ENCODE peak calls at places on chromosomes 3 and 15, in ten cellular contexts. One of them, this sample, is unnamed.

GRCh38 chr3:25532763-25533162 is 104.7 kb downstream of the RARB start:
- DNase-seq in NCI-H748 treated with DMSO at 0.1 percent for 48 hours: no peak
- DNase-seq in posterior cingulate gyrus: no peak
- DNase-seq in skeletal muscle cell: no peak
- DNase-seq in thoracic aorta: no peak
- DNase-seq in substantia nigra: no peak
- DNase-seq in kidney glomerular epithelial cell: no peak
- DNase-seq in ovary: no peak
- DNase-seq in HTR-8/SVneo: no peak
- DNase-seq in glomerular endothelial cell: no peak
- DNase-seq in this sample: no peak

GRCh38 chr15:83284563-83285283 is at the start of gene BNC1:
- DNase-seq in glomerular endothelial cell: no peak
- DNase-seq in kidney glomerular epithelial cell: no peak
- DNase-seq in posterior cingulate gyrus: no peak
- DNase-seq in skeletal muscle cell: no peak
- DNase-seq in substantia nigra: no peak
- DNase-seq in HTR-8/SVneo: peak; percentile 30
- DNase-seq in NCI-H748 treated with DMSO at 0.1 percent for 48 hours: no peak
- DNase-seq in ovary: peak; percentile 9
- DNase-seq in thoracic aorta: no peak
- DNase-seq in this sample: no peak

GRCh38 chr15:39756806-39757522 is 25.7 kb downstream of the FSIP1 start:
- DNase-seq in glomerular endothelial cell: peak; percentile 62
- DNase-seq in ovary: no peak
- DNase-seq in kidney glomerular epithelial cell: peak; percentile 59
- DNase-seq in skeletal muscle cell: peak; percentile 46
- DNase-seq in posterior cingulate gyrus: no peak
- DNase-seq in substantia nigra: no peak
- DNase-seq in thoracic aorta: no peak
- DNase-seq in HTR-8/SVneo: peak; percentile 25
- DNase-seq in NCI-H748 treated with DMSO at 0.1 percent for 48 hours: peak; percentile 29
- DNase-seq in this sample: no peak

GRCh38 chr15:70281811-70282307 is 184.1 kb upstream of the TLE3 start:
- DNase-seq in NCI-H748 treated with DMSO at 0.1 percent for 48 hours: no peak
- DNase-seq in HTR-8/SVneo: peak; percentile 41
- DNase-seq in skeletal muscle cell: no peak
- DNase-seq in posterior cingulate gyrus: no peak
- DNase-seq in ovary: no peak
- DNase-seq in thoracic aorta: no peak
- DNase-seq in glomerular endothelial cell: no peak
- DNase-seq in substantia nigra: no peak
- DNase-seq in kidney glomerular epithelial cell: peak; percentile 20
- DNase-seq in this sample: no peak

GRCh38 chr3:48474619-48475018 is 28.1 kb downstream of the ATRIP start:
- DNase-seq in kidney glomerular epithelial cell: no peak
- DNase-seq in glomerular endothelial cell: no peak
- DNase-seq in thoracic aorta: no peak
- DNase-seq in substantia nigra: no peak
- DNase-seq in ovary: no peak
- DNase-seq in skeletal muscle cell: no peak
- DNase-seq in NCI-H748 treated with DMSO at 0.1 percent for 48 hours: no peak
- DNase-seq in HTR-8/SVneo: no peak
- DNase-seq in posterior cingulate gyrus: no peak
- DNase-seq in this sample: peak; percentile 28

GRCh38 chr3:180036678-180037455 is at the start of gene PEX5L:
- DNase-seq in HTR-8/SVneo: peak; percentile 20
- DNase-seq in skeletal muscle cell: peak; percentile 14
- DNase-seq in glomerular endothelial cell: no peak
- DNase-seq in kidney glomerular epithelial cell: peak; percentile 27
- DNase-seq in posterior cingulate gyrus: peak; percentile 78
- DNase-seq in NCI-H748 treated with DMSO at 0.1 percent for 48 hours: peak; percentile 73
- DNase-seq in ovary: peak; percentile 82
- DNase-seq in substantia nigra: peak; percentile 66
- DNase-seq in thoracic aorta: no peak
- DNase-seq in this sample: no peak

GRCh38 chr3:87792532-87793321 is 266.1 kb downstream of the CGGBP1 start:
- DNase-seq in glomerular endothelial cell: no peak
- DNase-seq in HTR-8/SVneo: no peak
- DNase-seq in NCI-H748 treated with DMSO at 0.1 percent for 48 hours: no peak
- DNase-seq in kidney glomerular epithelial cell: no peak
- DNase-seq in thoracic aorta: no peak
- DNase-seq in ovary: peak; percentile 8
- DNase-seq in skeletal muscle cell: no peak
- DNase-seq in substantia nigra: no peak
- DNase-seq in posterior cingulate gyrus: no peak
- DNase-seq in this sample: no peak

GRCh38 chr3:79018671-79019136 is 749.1 kb downstream of the ROBO1 start:
- DNase-seq in posterior cingulate gyrus: peak; percentile 76
- DNase-seq in kidney glomerular epithelial cell: peak; percentile 18
- DNase-seq in skeletal muscle cell: no peak
- DNase-seq in thoracic aorta: no peak
- DNase-seq in glomerular endothelial cell: no peak
- DNase-seq in HTR-8/SVneo: no peak
- DNase-seq in NCI-H748 treated with DMSO at 0.1 percent for 48 hours: peak; percentile 31
- DNase-seq in ovary: peak; percentile 71
- DNase-seq in substantia nigra: peak; percentile 64
- DNase-seq in this sample: peak; percentile 81

GRCh38 chr15:25862087-25862468 is 1.0 kb downstream of the ATP10A start:
- DNase-seq in thoracic aorta: no peak
- DNase-seq in kidney glomerular epithelial cell: no peak
- DNase-seq in posterior cingulate gyrus: no peak
- DNase-seq in NCI-H748 treated with DMSO at 0.1 percent for 48 hours: no peak
- DNase-seq in glomerular endothelial cell: no peak
- DNase-seq in ovary: no peak
- DNase-seq in HTR-8/SVneo: no peak
- DNase-seq in skeletal muscle cell: no peak
- DNase-seq in substantia nigra: no peak
- DNase-seq in this sample: peak; percentile 72

GRCh38 chr3:145176907-145177306 is 984.1 kb downstream of the PLOD2 start:
- DNase-seq in skeletal muscle cell: no peak
- DNase-seq in posterior cingulate gyrus: no peak
- DNase-seq in HTR-8/SVneo: no peak
- DNase-seq in kidney glomerular epithelial cell: no peak
- DNase-seq in glomerular endothelial cell: no peak
- DNase-seq in ovary: no peak
- DNase-seq in substantia nigra: no peak
- DNase-seq in thoracic aorta: no peak
- DNase-seq in NCI-H748 treated with DMSO at 0.1 percent for 48 hours: no peak
- DNase-seq in this sample: no peak

GRCh38 chr3:47024932-47025331 is 45.5 kb downstream of the NBEAL2 start:
- DNase-seq in ovary: no peak
- DNase-seq in HTR-8/SVneo: no peak
- DNase-seq in thoracic aorta: no peak
- DNase-seq in kidney glomerular epithelial cell: peak; percentile 23
- DNase-seq in skeletal muscle cell: no peak
- DNase-seq in posterior cingulate gyrus: no peak
- DNase-seq in glomerular endothelial cell: no peak
- DNase-seq in substantia nigra: no peak
- DNase-seq in NCI-H748 treated with DMSO at 0.1 percent for 48 hours: no peak
- DNase-seq in this sample: no peak

GRCh38 chr15:81968691-81969090 is 77.1 kb downstream of the MEX3B start:
- DNase-seq in NCI-H748 treated with DMSO at 0.1 percent for 48 hours: no peak
- DNase-seq in thoracic aorta: no peak
- DNase-seq in ovary: no peak
- DNase-seq in posterior cingulate gyrus: no peak
- DNase-seq in kidney glomerular epithelial cell: no peak
- DNase-seq in glomerular endothelial cell: no peak
- DNase-seq in skeletal muscle cell: no peak
- DNase-seq in substantia nigra: no peak
- DNase-seq in HTR-8/SVneo: no peak
- DNase-seq in this sample: no peak

GRCh38 chr15:57505056-57505713 is 86.5 kb upstream of the MYZAP start:
- DNase-seq in thoracic aorta: no peak
- DNase-seq in NCI-H748 treated with DMSO at 0.1 percent for 48 hours: no peak
- DNase-seq in skeletal muscle cell: no peak
- DNase-seq in HTR-8/SVneo: peak; percentile 39
- DNase-seq in kidney glomerular epithelial cell: peak; percentile 77
- DNase-seq in ovary: no peak
- DNase-seq in posterior cingulate gyrus: no peak
- DNase-seq in substantia nigra: no peak
- DNase-seq in glomerular endothelial cell: no peak
- DNase-seq in this sample: no peak

GRCh38 chr15:99986297-99987118 is 253.3 kb upstream of the LYSMD4 start:
- DNase-seq in ovary: no peak
- DNase-seq in NCI-H748 treated with DMSO at 0.1 percent for 48 hours: no peak
- DNase-seq in glomerular endothelial cell: no peak
- DNase-seq in HTR-8/SVneo: no peak
- DNase-seq in posterior cingulate gyrus: peak; percentile 31
- DNase-seq in skeletal muscle cell: no peak
- DNase-seq in substantia nigra: peak; percentile 26
- DNase-seq in kidney glomerular epithelial cell: no peak
- DNase-seq in thoracic aorta: no peak
- DNase-seq in this sample: no peak

GRCh38 chr15:69818529-69818928 is 279.2 kb downstream of the TLE3 start:
- DNase-seq in substantia nigra: no peak
- DNase-seq in ovary: no peak
- DNase-seq in posterior cingulate gyrus: no peak
- DNase-seq in HTR-8/SVneo: no peak
- DNase-seq in thoracic aorta: no peak
- DNase-seq in glomerular endothelial cell: no peak
- DNase-seq in NCI-H748 treated with DMSO at 0.1 percent for 48 hours: no peak
- DNase-seq in kidney glomerular epithelial cell: no peak
- DNase-seq in skeletal muscle cell: no peak
- DNase-seq in this sample: no peak

GRCh38 chr3:37096292-37096691 is 78.1 kb downstream of the LRRFIP2 start:
- DNase-seq in NCI-H748 treated with DMSO at 0.1 percent for 48 hours: no peak
- DNase-seq in HTR-8/SVneo: peak; percentile 38
- DNase-seq in thoracic aorta: no peak
- DNase-seq in ovary: no peak
- DNase-seq in substantia nigra: no peak
- DNase-seq in glomerular endothelial cell: peak; percentile 36
- DNase-seq in posterior cingulate gyrus: no peak
- DNase-seq in kidney glomerular epithelial cell: peak; percentile 67
- DNase-seq in skeletal muscle cell: peak; percentile 27
- DNase-seq in this sample: no peak

GRCh38 chr3:75305901-75306300 is 358.2 kb upstream of the FRG2C start:
- DNase-seq in NCI-H748 treated with DMSO at 0.1 percent for 48 hours: no peak
- DNase-seq in HTR-8/SVneo: no peak
- DNase-seq in skeletal muscle cell: no peak
- DNase-seq in ovary: no peak
- DNase-seq in substantia nigra: no peak
- DNase-seq in posterior cingulate gyrus: no peak
- DNase-seq in glomerular endothelial cell: no peak
- DNase-seq in kidney glomerular epithelial cell: no peak
- DNase-seq in thoracic aorta: no peak
- DNase-seq in this sample: no peak

GRCh38 chr15:76339302-76340197 is 3.0 kb downstream of the ISL2 start:
- DNase-seq in skeletal muscle cell: no peak
- DNase-seq in thoracic aorta: no peak
- DNase-seq in ovary: no peak
- DNase-seq in NCI-H748 treated with DMSO at 0.1 percent for 48 hours: no peak
- DNase-seq in kidney glomerular epithelial cell: no peak
- DNase-seq in substantia nigra: no peak
- DNase-seq in HTR-8/SVneo: no peak
- DNase-seq in glomerular endothelial cell: no peak
- DNase-seq in posterior cingulate gyrus: no peak
- DNase-seq in this sample: no peak

GRCh38 chr3:195282982-195283381 is 12.0 kb upstream of the XXYLT1 start:
- DNase-seq in posterior cingulate gyrus: no peak
- DNase-seq in ovary: no peak
- DNase-seq in HTR-8/SVneo: no peak
- DNase-seq in thoracic aorta: no peak
- DNase-seq in substantia nigra: no peak
- DNase-seq in kidney glomerular epithelial cell: no peak
- DNase-seq in glomerular endothelial cell: no peak
- DNase-seq in NCI-H748 treated with DMSO at 0.1 percent for 48 hours: no peak
- DNase-seq in skeletal muscle cell: no peak
- DNase-seq in this sample: no peak

GRCh38 chr3:16961621-16962205 is 77.0 kb downstream of the PLCL2 start:
- DNase-seq in glomerular endothelial cell: no peak
- DNase-seq in substantia nigra: no peak
- DNase-seq in HTR-8/SVneo: no peak
- DNase-seq in ovary: no peak
- DNase-seq in posterior cingulate gyrus: no peak
- DNase-seq in skeletal muscle cell: no peak
- DNase-seq in NCI-H748 treated with DMSO at 0.1 percent for 48 hours: no peak
- DNase-seq in kidney glomerular epithelial cell: no peak
- DNase-seq in thoracic aorta: no peak
- DNase-seq in this sample: no peak

GRCh38 chr15:101123222-101123910 is 128.5 kb downstream of the CHSY1 start:
- DNase-seq in skeletal muscle cell: no peak
- DNase-seq in posterior cingulate gyrus: no peak
- DNase-seq in ovary: no peak
- DNase-seq in thoracic aorta: no peak
- DNase-seq in kidney glomerular epithelial cell: no peak
- DNase-seq in NCI-H748 treated with DMSO at 0.1 percent for 48 hours: no peak
- DNase-seq in glomerular endothelial cell: no peak
- DNase-seq in HTR-8/SVneo: no peak
- DNase-seq in substantia nigra: no peak
- DNase-seq in this sample: no peak

GRCh38 chr3:129116482-129116946 is 5.1 kb downstream of the RAB43 start:
- DNase-seq in posterior cingulate gyrus: no peak
- DNase-seq in substantia nigra: no peak
- DNase-seq in kidney glomerular epithelial cell: no peak
- DNase-seq in HTR-8/SVneo: no peak
- DNase-seq in glomerular endothelial cell: no peak
- DNase-seq in NCI-H748 treated with DMSO at 0.1 percent for 48 hours: no peak
- DNase-seq in thoracic aorta: no peak
- DNase-seq in ovary: no peak
- DNase-seq in skeletal muscle cell: no peak
- DNase-seq in this sample: no peak

GRCh38 chr3:94004301-94004910 is 24.0 kb downstream of the STX19 start:
- DNase-seq in thoracic aorta: no peak
- DNase-seq in HTR-8/SVneo: peak; percentile 55
- DNase-seq in posterior cingulate gyrus: no peak
- DNase-seq in ovary: no peak
- DNase-seq in skeletal muscle cell: no peak
- DNase-seq in kidney glomerular epithelial cell: peak; percentile 27
- DNase-seq in substantia nigra: no peak
- DNase-seq in glomerular endothelial cell: peak; percentile 55
- DNase-seq in NCI-H748 treated with DMSO at 0.1 percent for 48 hours: peak; percentile 29
- DNase-seq in this sample: no peak

GRCh38 chr3:76011121-76011520 is 225.8 kb upstream of the ZNF717 start:
- DNase-seq in NCI-H748 treated with DMSO at 0.1 percent for 48 hours: no peak
- DNase-seq in glomerular endothelial cell: no peak
- DNase-seq in posterior cingulate gyrus: no peak
- DNase-seq in HTR-8/SVneo: no peak
- DNase-seq in skeletal muscle cell: no peak
- DNase-seq in ovary: no peak
- DNase-seq in thoracic aorta: no peak
- DNase-seq in kidney glomerular epithelial cell: no peak
- DNase-seq in substantia nigra: no peak
- DNase-seq in this sample: no peak

GRCh38 chr15:90780916-90781315 is 63.8 kb downstream of the BLM start:
- DNase-seq in ovary: no peak
- DNase-seq in substantia nigra: no peak
- DNase-seq in skeletal muscle cell: no peak
- DNase-seq in posterior cingulate gyrus: no peak
- DNase-seq in NCI-H748 treated with DMSO at 0.1 percent for 48 hours: no peak
- DNase-seq in kidney glomerular epithelial cell: no peak
- DNase-seq in thoracic aorta: no peak
- DNase-seq in glomerular endothelial cell: no peak
- DNase-seq in HTR-8/SVneo: no peak
- DNase-seq in this sample: no peak

GRCh38 chr3:27939940-27940339 is 217.8 kb upstream of the EOMES start:
- DNase-seq in HTR-8/SVneo: no peak
- DNase-seq in kidney glomerular epithelial cell: peak; percentile 65
- DNase-seq in thoracic aorta: no peak
- DNase-seq in skeletal muscle cell: no peak
- DNase-seq in posterior cingulate gyrus: no peak
- DNase-seq in NCI-H748 treated with DMSO at 0.1 percent for 48 hours: no peak
- DNase-seq in ovary: no peak
- DNase-seq in glomerular endothelial cell: no peak
- DNase-seq in substantia nigra: no peak
- DNase-seq in this sample: no peak

GRCh38 chr3:46619845-46620778 is 7.8 kb downstream of the FAM240A start:
- DNase-seq in posterior cingulate gyrus: no peak
- DNase-seq in substantia nigra: no peak
- DNase-seq in skeletal muscle cell: no peak
- DNase-seq in NCI-H748 treated with DMSO at 0.1 percent for 48 hours: no peak
- DNase-seq in ovary: no peak
- DNase-seq in glomerular endothelial cell: no peak
- DNase-seq in kidney glomerular epithelial cell: no peak
- DNase-seq in thoracic aorta: no peak
- DNase-seq in HTR-8/SVneo: no peak
- DNase-seq in this sample: no peak

GRCh38 chr3:14768881-14769280 is 49.9 kb upstream of the FGD5 start:
- DNase-seq in kidney glomerular epithelial cell: no peak
- DNase-seq in skeletal muscle cell: no peak
- DNase-seq in thoracic aorta: no peak
- DNase-seq in ovary: no peak
- DNase-seq in HTR-8/SVneo: no peak
- DNase-seq in glomerular endothelial cell: no peak
- DNase-seq in NCI-H748 treated with DMSO at 0.1 percent for 48 hours: no peak
- DNase-seq in substantia nigra: no peak
- DNase-seq in posterior cingulate gyrus: no peak
- DNase-seq in this sample: no peak